ENCODE peak calls at places on chromosomes 7 and 10, in six cellular contexts. S, O, T, I, C and B are unnamed samples.

GRCh38 chr7:106114735-106115383 is 2.7 kb upstream of the SYPL1 start:
- DNase-seq in S (no peak), O (no peak), T (no peak), I (no peak), C (no peak), B (no peak)

GRCh38 chr10:127100983-127101615 is 95.3 kb downstream of the INSYN2A start:
- DNase-seq in S (no peak), O (no peak), T (no peak), I (no peak), C (no peak), B (peak)

GRCh38 chr10:32139223-32140073 is 83.2 kb upstream of the KIF5B start:
- DNase-seq in S (peak), O (peak), T (peak), I (peak), C (peak), B (peak)

GRCh38 chr10:86048571-86048970 is 318.0 kb downstream of the GRID1 start:
- DNase-seq in S (no peak), O (no peak), T (no peak), I (no peak), C (no peak), B (no peak)

GRCh38 chr7:13908667-13909382 is 80.6 kb downstream of the ETV1 start:
- DNase-seq in S (no peak), O (no peak), T (peak), I (no peak), C (peak), B (no peak)

GRCh38 chr7:28955723-28956607 is 2.2 kb downstream of the TRIL start:
- DNase-seq in S (peak), O (peak), T (peak), I (peak), C (peak), B (peak)

GRCh38 chr7:26085771-26086170 is 66.2 kb upstream of the NFE2L3 start:
- DNase-seq in S (no peak), O (no peak), T (no peak), I (no peak), C (no peak), B (peak)

GRCh38 chr10:117442521-117442920 is 67.3 kb upstream of the PDZD8 start:
- DNase-seq in S (no peak), O (no peak), T (no peak), I (peak), C (peak), B (no peak)

GRCh38 chr7:6430271-6430940 is 17.3 kb downstream of the DAGLB start:
- DNase-seq in S (peak), O (peak), T (no peak), I (no peak), C (peak), B (no peak)

GRCh38 chr10:103921750-103922195 is 3.8 kb upstream of the STN1 start:
- DNase-seq in S (peak), O (no peak), T (no peak), I (peak), C (peak), B (no peak)

GRCh38 chr10:122505011-122505410 is 43.7 kb downstream of the HTRA1 start:
- DNase-seq in S (no peak), O (no peak), T (no peak), I (no peak), C (no peak), B (no peak)

GRCh38 chr10:131049051-131049450 is 262.5 kb downstream of the TCERG1L start:
- DNase-seq in S (no peak), O (no peak), T (peak), I (peak), C (peak), B (no peak)

GRCh38 chr10:131048595-131048994 is 262.9 kb downstream of the TCERG1L start:
- DNase-seq in S (no peak), O (no peak), T (peak), I (peak), C (peak), B (no peak)

GRCh38 chr10:131046194-131046593 is 265.3 kb downstream of the TCERG1L start:
- DNase-seq in S (no peak), O (no peak), T (no peak), I (no peak), C (no peak), B (no peak)

GRCh38 chr10:131050162-131050766 is 261.3 kb downstream of the TCERG1L start:
- DNase-seq in S (no peak), O (no peak), T (no peak), I (no peak), C (peak), B (no peak)

GRCh38 chr10:131047501-131047900 is 264.0 kb downstream of the TCERG1L start:
- DNase-seq in S (no peak), O (no peak), T (no peak), I (no peak), C (no peak), B (no peak)
- H3K4ac ChIP-seq in S (no peak), O (no peak), T (no peak), I (no peak), C (no peak), B (no peak)

DNA sequence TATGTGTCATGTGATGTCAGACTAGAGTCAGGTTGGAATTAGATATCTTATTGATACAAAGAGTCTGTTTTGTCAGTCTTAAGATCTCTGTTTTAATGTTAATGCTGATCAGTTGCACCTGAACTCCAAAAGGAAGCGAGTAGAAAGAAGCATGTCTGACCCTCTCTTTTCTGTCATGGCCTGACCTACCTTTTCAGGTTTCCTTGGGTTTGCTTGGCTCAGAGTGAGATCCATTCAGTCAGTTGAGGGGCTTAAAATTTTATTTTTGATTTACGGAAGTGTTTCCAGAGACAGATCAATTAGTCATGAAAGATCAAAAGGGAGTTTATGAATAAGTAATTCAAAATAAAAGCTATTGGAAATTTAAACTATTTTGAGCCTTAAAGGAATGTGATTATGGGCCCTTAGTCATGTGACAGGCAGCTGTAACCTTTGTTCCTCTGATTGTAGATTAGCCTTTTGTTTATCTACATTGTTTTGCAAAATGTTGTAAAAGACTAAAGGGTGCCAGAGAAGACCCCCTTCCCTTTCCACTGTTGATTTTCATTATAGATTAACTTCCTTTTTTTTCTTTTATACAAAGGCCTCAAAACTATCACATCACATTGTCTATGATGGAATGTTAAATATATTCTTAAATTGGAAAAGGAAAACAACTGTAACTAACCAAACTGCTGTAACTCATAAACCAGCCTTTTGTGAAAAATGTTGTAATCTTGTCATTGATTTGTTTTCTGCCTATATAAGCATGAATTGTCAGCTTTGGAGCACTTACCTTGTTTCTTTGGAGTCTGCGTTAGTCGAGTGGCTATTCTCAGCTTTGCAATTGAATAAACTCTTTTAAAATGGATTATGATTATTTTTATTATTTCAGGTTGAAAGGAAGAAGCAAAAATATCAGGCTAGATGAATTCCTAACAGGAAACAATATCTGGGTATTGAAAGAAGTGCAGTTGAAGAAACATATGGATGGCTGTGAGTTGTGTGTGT is 195.5 kb upstream of the MBL2 start:
- DNase-seq in S (no peak), O (no peak), T (no peak), I (no peak), C (peak), B (no peak)
- H3K4ac ChIP-seq in S (no peak), O (no peak), T (no peak), I (no peak), C (no peak), B (no peak)

GRCh38 chr10:77875730-77876129 is 50.8 kb downstream of the DLG5 start:
- DNase-seq in S (no peak), O (no peak), T (no peak), I (no peak), C (no peak), B (no peak)
- H3K4ac ChIP-seq in S (no peak), O (no peak), T (no peak), I (no peak), C (peak), B (peak)

GRCh38 chr10:87094373-87095240 is at the start of the genes GLUD1 and SHLD2:
- DNase-seq in S (peak), O (peak), T (peak), I (peak), C (peak), B (peak)

GRCh38 chr10:87092356-87092860 is 2.2 kb downstream of the GLUD1 start:
- DNase-seq in S (peak), O (peak), T (no peak), I (no peak), C (peak), B (peak)

GRCh38 chr10:87092861-87093460 is 1.7 kb downstream of the GLUD1 start:
- DNase-seq in S (peak), O (peak), T (no peak), I (peak), C (peak), B (no peak)

GRCh38 chr10:87093461-87094372 is 926 bp downstream of the GLUD1 start:
- DNase-seq in S (peak), O (peak), T (no peak), I (peak), C (peak), B (peak)

DNA sequence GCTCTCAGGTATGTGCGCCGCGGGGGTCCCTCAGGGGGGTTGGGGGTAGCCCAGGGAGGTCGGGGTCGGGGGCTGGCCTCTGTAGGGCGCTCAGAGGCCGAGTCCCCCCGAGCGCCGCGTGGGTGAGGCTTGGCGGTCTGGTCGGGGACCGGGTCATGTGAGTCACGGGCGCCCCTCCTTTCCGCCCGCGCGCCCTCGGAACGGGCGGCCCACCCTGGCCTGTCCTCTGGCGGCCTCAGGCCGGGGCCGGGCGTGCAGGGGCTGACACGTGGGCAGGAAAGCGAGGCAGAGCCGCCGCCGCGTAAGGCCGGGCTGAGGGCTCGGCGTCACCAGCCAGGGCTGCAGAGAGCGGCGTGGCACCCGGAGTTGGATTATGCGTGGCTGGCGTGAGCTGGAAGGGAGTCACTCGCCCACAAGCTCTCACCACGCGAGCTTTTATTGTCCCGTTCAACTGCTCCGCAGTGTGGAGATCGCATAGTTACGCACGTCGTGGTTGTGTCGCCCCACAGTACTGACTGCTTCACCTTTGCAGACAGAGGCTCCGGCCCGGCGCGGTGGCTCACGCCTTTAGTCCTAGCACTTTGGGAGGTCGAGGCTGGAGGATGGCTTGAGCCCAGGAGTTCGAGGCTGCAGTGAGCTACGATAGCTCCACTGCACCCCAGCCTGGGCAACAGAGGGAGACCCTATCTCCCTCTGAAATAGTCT is 387 bp downstream of the SHLD2 start:
- DNase-seq in S (peak), O (peak), T (peak), I (peak), C (peak), B (peak)
- H3K4ac ChIP-seq in S (peak), O (peak), T (no peak), I (no peak), C (peak), B (peak)

GRCh38 chr10:30883116-30883515 is 148.5 kb downstream of the ZNF438 start:
- DNase-seq in S (no peak), O (no peak), T (no peak), I (no peak), C (no peak), B (no peak)

GRCh38 chr10:30883751-30884150 is 147.9 kb downstream of the ZNF438 start:
- DNase-seq in S (no peak), O (no peak), T (no peak), I (no peak), C (no peak), B (no peak)

GRCh38 chr10:30882281-30882680 is 149.4 kb downstream of the ZNF438 start:
- DNase-seq in S (peak), O (no peak), T (no peak), I (no peak), C (no peak), B (no peak)

GRCh38 chr10:30887839-30888238 is 143.8 kb downstream of the ZNF438 start:
- DNase-seq in S (no peak), O (no peak), T (no peak), I (no peak), C (no peak), B (no peak)

GRCh38 chr10:30885423-30885822 is 146.2 kb downstream of the ZNF438 start:
- DNase-seq in S (no peak), O (no peak), T (no peak), I (no peak), C (no peak), B (no peak)
- H3K4ac ChIP-seq in S (no peak), O (no peak), T (no peak), I (no peak), C (no peak), B (no peak)

DNA sequence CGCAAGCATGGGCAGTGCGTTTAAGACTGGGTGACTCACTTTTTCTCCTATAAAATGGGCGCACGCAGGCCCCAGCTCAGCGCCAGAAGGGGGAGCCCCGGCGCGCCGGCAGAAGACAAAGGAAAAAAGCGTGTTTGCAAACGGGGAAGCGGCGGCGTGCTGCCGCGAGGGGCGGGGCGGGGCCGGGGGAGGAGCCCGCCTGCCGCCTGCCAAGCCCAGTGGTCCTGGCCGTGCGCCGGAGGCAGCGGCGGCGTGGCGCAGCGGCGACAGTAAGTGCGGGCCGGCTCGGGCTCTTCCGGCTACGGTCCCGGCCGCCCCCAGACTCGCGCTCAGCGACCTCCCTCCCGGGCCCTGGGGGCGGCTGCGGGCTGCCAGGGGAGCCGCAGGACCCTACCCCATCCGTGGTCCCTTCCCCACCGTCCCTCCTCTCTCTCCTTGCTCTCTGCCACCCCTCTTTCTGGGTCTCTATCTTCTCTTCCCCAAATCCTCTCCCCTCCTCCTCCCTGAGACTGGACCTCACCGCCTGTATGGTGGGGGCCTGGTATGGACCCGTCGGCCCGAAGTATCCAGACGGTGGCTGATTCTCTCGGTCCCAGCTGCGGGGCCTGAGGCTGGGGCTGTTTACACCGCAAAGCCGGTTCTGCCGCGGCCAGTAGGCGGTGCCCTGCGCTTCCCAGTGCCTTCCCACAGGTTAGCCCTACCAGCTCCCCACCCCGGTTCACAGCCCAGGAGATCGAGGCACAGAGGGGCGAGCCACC is at the start of gene SLC29A3:
- DNase-seq in S (peak), O (peak), T (peak), I (peak), C (peak), B (peak)
- H3K4ac ChIP-seq in S (peak), O (peak), T (no peak), I (no peak), C (peak), B (peak)

DNA sequence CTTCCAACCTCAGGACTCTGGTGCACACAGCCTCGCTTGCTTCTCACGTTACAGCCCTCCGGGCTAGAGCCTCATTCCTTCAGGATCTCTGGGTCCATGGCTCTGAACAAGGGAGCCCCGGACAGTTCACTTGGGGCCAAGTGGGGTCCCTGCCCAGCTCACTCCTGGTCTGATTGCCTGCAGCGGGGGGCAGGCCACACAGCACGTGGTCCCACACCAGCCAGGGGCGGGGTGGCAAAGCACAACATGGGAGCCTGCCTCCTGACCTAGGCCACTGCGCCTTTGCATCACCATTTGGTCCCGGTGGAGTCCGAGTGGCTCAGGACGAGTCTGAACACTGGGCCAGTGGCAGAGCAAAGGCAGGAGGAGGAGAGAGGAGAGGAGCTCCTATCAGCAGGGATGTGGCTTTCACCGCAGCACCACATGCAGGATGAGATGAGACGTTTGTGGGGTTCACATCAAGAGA is 13.4 kb upstream of the CRYGN start:
- DNase-seq in S (no peak), O (no peak), T (no peak), I (peak), C (no peak), B (no peak)
- H3K4ac ChIP-seq in S (no peak), O (no peak), T (no peak), I (no peak), C (no peak), B (no peak)

GRCh38 chr7:151614019-151614418 is 94.3 kb upstream of the RHEB start:
- DNase-seq in S (no peak), O (no peak), T (no peak), I (no peak), C (no peak), B (no peak)
- H3K4ac ChIP-seq in S (no peak), O (no peak), T (no peak), I (no peak), C (no peak), B (no peak)